ENCODE peak calls at places on chromosomes 3 and 15, in four cellular contexts. W is transverse colon, U is tibial nerve, Y is lower leg skin. E is an unnamed sample.

GRCh38 chr15:77631790-77632551 is 741 bp downstream of the LINGO1 start:
- DNase-seq in W (peak; percentile 8), U (no peak), Y (no peak), E (no peak)

GRCh38 chr3:13543251-13543650 is 5.7 kb upstream of the FBLN2 start:
- DNase-seq in W (peak; percentile 36), U (peak; percentile 77), Y (peak; percentile 95), E (no peak)

GRCh38 chr3:38126121-38126892 is 10.6 kb downstream of the ACAA1 start:
- DNase-seq in W (no peak), U (no peak), Y (peak; percentile 53), E (no peak)

GRCh38 chr3:37713820-37714204 is 147.9 kb upstream of the CTDSPL start:
- DNase-seq in W (no peak), U (no peak), Y (peak; percentile 63), E (no peak)

GRCh38 chr3:49476563-49476962 is 6.5 kb downstream of the DAG1 start:
- DNase-seq in W (no peak), U (no peak), Y (no peak), E (no peak)

GRCh38 chr15:93478922-93479321 is 389.9 kb upstream of the RGMA start:
- DNase-seq in W (no peak), U (no peak), Y (no peak), E (no peak)

GRCh38 chr3:14324224-14324944 is 78.0 kb upstream of the SLC6A6 start:
- DNase-seq in W (no peak), U (no peak), Y (no peak), E (no peak)

GRCh38 chr3:163560459-163560858 is 1517.8 kb downstream of the SI start:
- DNase-seq in W (no peak), U (no peak), Y (no peak), E (no peak)

GRCh38 chr15:63048986-63049665 is 6.6 kb downstream of the TPM1 start:
- DNase-seq in W (peak; percentile 55), U (peak; percentile 58), Y (peak; percentile 90), E (peak; percentile 83)

GRCh38 chr3:184696643-184697042 is 15.2 kb downstream of the MAGEF1 start:
- DNase-seq in W (no peak), U (no peak), Y (no peak), E (no peak)

GRCh38 chr15:51193526-51193925 is 98.8 kb upstream of the TNFAIP8L3 start:
- DNase-seq in W (no peak), U (no peak), Y (no peak), E (no peak)

GRCh38 chr3:1591327-1592028 is 498.7 kb downstream of the CNTN6 start:
- DNase-seq in W (no peak), U (no peak), Y (no peak), E (no peak)

GRCh38 chr15:28043625-28044520 is 55.2 kb downstream of the OCA2 start:
- DNase-seq in W (no peak), U (no peak), Y (no peak), E (no peak)

DNA sequence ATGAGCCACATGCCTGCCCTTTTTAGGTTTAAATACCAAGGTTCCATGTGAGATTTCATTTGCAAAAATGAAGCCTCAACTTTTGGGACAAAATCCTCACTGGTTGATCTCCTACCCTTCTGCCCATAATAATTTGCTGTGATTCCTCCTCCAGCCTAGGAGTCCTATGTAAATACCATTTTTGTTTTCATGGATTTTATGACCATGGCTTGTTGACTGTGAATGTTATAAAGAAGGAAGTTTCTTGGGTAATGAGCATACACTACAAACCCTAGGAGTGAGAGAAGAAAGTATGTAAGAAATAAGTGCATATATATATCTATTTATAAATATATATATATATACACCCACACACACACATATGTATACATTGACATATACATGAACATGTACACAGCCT is 13.1 kb downstream of the RLBP1 start:
- DNase-seq in W (no peak), U (no peak), Y (no peak), E (no peak)
- TF ChIP-seq POLR2A in W (no peak), U (no peak), Y (no peak), E (no peak)

GRCh38 chr15:40323239-40323952 is at the start of gene INAFM2:
- DNase-seq in W (peak; percentile 90), U (peak; percentile 70), Y (peak; percentile 94), E (peak; percentile 94)
- TF ChIP-seq POLR2A in W (no peak), U (peak; percentile 33), Y (no peak), E (peak; percentile 18)

DNA sequence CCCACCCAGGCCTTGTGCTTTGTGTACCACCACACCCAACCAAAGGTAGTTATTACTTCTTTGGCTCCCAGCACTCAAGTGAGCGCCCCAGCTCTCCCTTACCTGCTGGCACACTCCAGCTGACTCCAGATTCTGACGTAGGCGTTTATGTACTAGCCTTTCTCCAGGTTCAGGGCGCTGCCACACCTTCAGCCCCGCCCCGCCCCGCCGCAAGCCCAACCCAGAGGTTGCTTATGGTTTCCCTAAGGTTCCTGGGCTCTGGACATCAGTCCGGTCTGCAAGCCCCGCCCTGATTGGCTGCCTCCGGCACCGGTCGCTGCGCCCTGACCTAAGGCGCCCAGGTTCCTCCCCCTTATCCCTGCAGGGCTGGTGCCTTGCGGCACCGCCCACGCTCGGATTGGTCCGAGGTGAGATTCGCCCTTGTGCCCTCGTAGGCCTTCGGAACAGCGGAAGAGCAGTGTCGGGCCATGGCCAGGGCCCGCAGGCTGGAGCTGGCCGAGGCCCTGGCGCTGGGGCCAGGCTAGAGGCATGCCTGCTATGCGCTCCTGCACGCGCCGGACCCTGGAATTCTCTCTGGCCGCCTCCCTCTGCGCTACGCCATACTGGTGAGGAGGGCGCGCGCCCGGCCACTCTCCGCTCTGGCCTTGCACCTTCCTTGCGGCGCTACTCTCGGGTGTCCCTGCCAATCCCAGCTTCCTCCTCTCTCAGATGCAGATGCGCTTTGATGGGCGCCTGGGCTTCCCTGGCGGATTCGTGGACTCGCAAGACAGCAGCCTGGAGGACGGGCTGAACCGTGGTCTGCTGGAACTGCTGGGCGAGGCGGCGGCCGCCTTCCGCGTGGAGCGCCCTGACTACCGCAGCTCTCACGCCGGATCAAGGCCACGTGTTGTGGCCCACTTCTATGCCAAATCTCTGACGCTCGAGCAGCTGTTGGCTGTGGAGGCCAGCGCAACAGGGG is 19.8 kb upstream of the NUDT16 start:
- DNase-seq in W (peak; percentile 95), U (peak; percentile 47), Y (peak; percentile 91), E (peak; percentile 85)
- TF ChIP-seq POLR2A in W (peak; percentile 91), U (no peak), Y (no peak), E (peak; percentile 85)

DNA sequence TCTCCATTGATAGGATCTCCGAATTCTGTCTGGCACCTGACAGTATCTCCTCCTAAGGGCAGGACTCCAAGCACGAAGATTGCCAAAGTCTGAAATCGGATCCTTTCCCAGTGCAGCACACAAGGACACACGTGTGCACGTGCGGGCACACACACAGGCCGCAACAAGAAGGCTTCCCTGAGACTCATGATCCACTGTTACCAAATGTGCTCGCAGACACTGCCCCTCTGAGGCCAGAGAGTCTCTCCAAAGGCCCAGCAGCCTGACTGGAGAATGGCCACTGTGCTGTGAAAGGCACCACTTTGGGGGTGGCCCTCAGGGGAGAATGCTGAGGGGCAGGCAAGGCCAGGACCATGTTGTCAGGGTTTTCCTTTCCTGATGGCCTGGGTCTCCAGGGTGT is 112.0 kb upstream of the ETV5 start:
- DNase-seq in W (no peak), U (peak; percentile 15), Y (no peak), E (no peak)
- TF ChIP-seq POLR2A in W (no peak), U (no peak), Y (no peak), E (no peak)